ENCODE peak calls at places on chromosomes 4 and X, in seven cellular contexts. H, V, S, G, J, I and L are unnamed samples.

GRCh38 chr4:139223682-139224317 is 46.8 kb upstream of the ELF2 start:
- DNase-seq in H (no peak), V (no peak), S (no peak), G (no peak), J (no peak), I (no peak), L (no peak)

GRCh38 chrX:99719140-99719539 is 690.9 kb downstream of the PCDH19 start:
- DNase-seq in H (no peak), V (no peak), S (no peak), G (no peak), J (no peak), I (no peak), L (no peak)

GRCh38 chr4:106687026-106687425 is 318.4 kb upstream of the GIMD1 start:
- DNase-seq in H (no peak), V (no peak), S (no peak), G (no peak), J (no peak), I (no peak), L (no peak)

GRCh38 chr4:56737666-56738065 is 56.6 kb upstream of the HOPX start:
- DNase-seq in H (no peak), V (no peak), S (no peak), G (no peak), J (no peak), I (no peak), L (no peak)

GRCh38 chrX:56319165-56319564 is 87.0 kb downstream of the KLF8 start:
- DNase-seq in H (no peak), V (no peak), S (no peak), G (no peak), J (no peak), I (no peak), L (no peak)

GRCh38 chr4:175435437-175435836 is 376.6 kb downstream of the GPM6A start:
- DNase-seq in H (no peak), V (no peak), S (peak), G (peak), J (no peak), I (no peak), L (no peak)

GRCh38 chr4:174365018-174365587 is 81.4 kb downstream of the CEP44 start:
- DNase-seq in H (no peak), V (no peak), S (peak), G (peak), J (no peak), I (no peak), L (no peak)

GRCh38 chr4:123555500-123556273 is 159.1 kb downstream of the SPRY1 start:
- DNase-seq in H (no peak), V (peak), S (no peak), G (no peak), J (no peak), I (no peak), L (no peak)

GRCh38 chr4:102759835-102760644 is 728 bp downstream of the MANBA start:
- DNase-seq in H (peak), V (peak), S (no peak), G (peak), J (peak), I (peak), L (peak)

GRCh38 chr4:87516683-87517082 is 12.5 kb downstream of the SPARCL1 start:
- DNase-seq in H (no peak), V (no peak), S (no peak), G (no peak), J (no peak), I (no peak), L (no peak)

GRCh38 chrX:55908685-55909212 is 191.2 kb downstream of the RRAGB start:
- DNase-seq in H (peak), V (peak), S (no peak), G (no peak), J (peak), I (peak), L (no peak)

GRCh38 chr4:78121338-78121904 is 64.3 kb downstream of the FRAS1 start:
- DNase-seq in H (no peak), V (no peak), S (peak), G (no peak), J (no peak), I (no peak), L (no peak)

GRCh38 chr4:52843351-52843750 is 18.8 kb upstream of the RASL11B start:
- DNase-seq in H (no peak), V (no peak), S (no peak), G (no peak), J (no peak), I (no peak), L (no peak)